ENCODE peak calls at places on chromosomes 7 and 10, in ten cellular contexts. I is A549, A is transverse colon, W is GM12878, P is HepG2, S is upper lobe of left lung, B is stomach, V is ovary, X is sigmoid colon, U is suprapubic skin. M is an unnamed sample.
A peak's percentile ranks its signal among the peaks of the same experiment; 100 is the strongest.

GRCh38 chr10:61188691-61189090 is 244.7 kb upstream of the RHOBTB1 start:
- DNase-seq in I (no peak), A (no peak), W (no peak), P (no peak), S (no peak), B (no peak), V (no peak), X (no peak), U (no peak), M (no peak)

GRCh38 chr7:122532406-122533269 is 166.3 kb downstream of the RNF133 start:
- DNase-seq in I (peak; percentile 23), A (no peak), W (no peak), P (peak; percentile 4), S (no peak), B (no peak), V (no peak), X (no peak), U (no peak), M (no peak)

GRCh38 chr7:30971840-30972563 is 8.2 kb downstream of the GHRHR start:
- DNase-seq in I (no peak), A (no peak), W (no peak), P (no peak), S (no peak), B (no peak), V (no peak), X (no peak), U (no peak), M (no peak)

GRCh38 chr10:66591865-66592264 is 334.0 kb upstream of the LRRTM3 start:
- DNase-seq in I (no peak), A (no peak), W (no peak), P (no peak), S (no peak), B (no peak), V (no peak), X (no peak), U (no peak), M (no peak)

GRCh38 chr10:78342787-78343186 is 309.1 kb downstream of the RPS24 start:
- DNase-seq in I (no peak), A (no peak), W (no peak), P (no peak), S (peak; percentile 18), B (peak; percentile 9), V (no peak), X (peak; percentile 43), U (peak; percentile 29), M (no peak)

GRCh38 chr10:78804356-78805032 is 264.3 kb upstream of the ZMIZ1 start:
- DNase-seq in I (no peak), A (no peak), W (no peak), P (no peak), S (no peak), B (no peak), V (no peak), X (peak; percentile 80), U (no peak), M (no peak)

GRCh38 chr7:6419310-6419773 is 28.4 kb downstream of the DAGLB start:
- DNase-seq in I (no peak), A (no peak), W (no peak), P (no peak), S (no peak), B (no peak), V (no peak), X (no peak), U (no peak), M (no peak)

GRCh38 chr10:87921934-87922688 is 58.7 kb downstream of the PTEN start:
- DNase-seq in I (no peak), A (no peak), W (no peak), P (no peak), S (no peak), B (no peak), V (no peak), X (no peak), U (no peak), M (no peak)

GRCh38 chr7:123621707-123622106 is 20.1 kb downstream of the ASB15 start:
- DNase-seq in I (no peak), A (no peak), W (no peak), P (no peak), S (no peak), B (no peak), V (no peak), X (no peak), U (no peak), M (no peak)

GRCh38 chr7:96136600-96137239 is 185.2 kb downstream of the SLC25A13 start:
- DNase-seq in I (no peak), A (no peak), W (no peak), P (no peak), S (no peak), B (no peak), V (no peak), X (no peak), U (no peak), M (no peak)

GRCh38 chr7:131723926-131724325 is 167.5 kb upstream of the PODXL start:
- DNase-seq in I (peak; percentile 15), A (no peak), W (no peak), P (peak; percentile 4), S (no peak), B (no peak), V (no peak), X (no peak), U (no peak), M (no peak)

GRCh38 chr10:24355289-24355688 is 146.4 kb downstream of the KIAA1217 start:
- DNase-seq in I (no peak), A (no peak), W (no peak), P (no peak), S (no peak), B (no peak), V (no peak), X (no peak), U (no peak), M (no peak)

DNA sequence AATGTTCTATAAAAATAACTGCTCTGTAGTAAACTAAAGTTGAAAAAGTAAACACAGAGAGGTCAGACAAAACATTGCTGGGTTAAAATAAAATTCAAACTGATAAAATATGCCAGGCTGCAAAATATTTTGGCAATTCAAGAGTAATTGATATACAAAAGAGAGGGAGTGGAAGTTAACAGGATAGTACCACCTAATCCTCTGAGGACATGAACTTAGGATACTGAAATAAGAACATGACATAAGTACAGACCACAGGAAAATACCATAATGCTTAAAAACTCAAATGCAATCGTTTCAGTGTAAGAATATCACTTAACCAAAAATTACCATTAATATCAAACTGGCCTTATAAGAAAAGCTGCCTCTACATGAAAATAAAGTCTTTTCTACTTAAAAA is 37.6 kb upstream of the GPR22 start:
- DNase-seq in I (no peak), A (no peak), W (no peak), P (no peak), S (no peak), B (no peak), V (no peak), X (no peak), U (no peak), M (no peak)
- TF ChIP-seq EP300 in I (no peak), A (no peak), W (no peak), P (no peak), S (no peak), B (no peak), V (no peak), X (no peak), U (no peak), M (no peak)

DNA sequence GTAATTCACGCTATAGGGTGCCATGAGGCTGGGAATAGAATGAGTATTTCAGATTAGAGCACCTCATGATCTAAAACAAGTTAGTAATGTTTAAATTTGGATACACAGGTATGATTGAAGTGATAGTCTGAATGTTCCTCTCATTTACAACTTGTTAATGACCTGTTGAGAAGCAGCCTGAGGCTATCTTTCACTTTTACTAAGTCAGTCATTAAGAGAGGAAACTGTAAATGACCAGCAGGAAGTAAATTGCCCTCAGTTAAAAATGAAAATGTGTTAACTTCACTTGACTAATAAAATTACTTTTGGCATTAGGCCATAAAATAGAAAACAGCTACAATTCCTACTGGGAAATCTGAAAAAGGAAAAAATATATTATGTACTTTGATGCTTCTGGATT is 1042.0 kb downstream of the DNAJB9 start:
- DNase-seq in I (no peak), A (no peak), W (no peak), P (no peak), S (no peak), B (no peak), V (no peak), X (no peak), U (no peak), M (no peak)
- TF ChIP-seq POLR2A in I (no peak), A (no peak), W (no peak), P (no peak), S (no peak), B (no peak), V (no peak), X (no peak), U (no peak), M (no peak)

DNA sequence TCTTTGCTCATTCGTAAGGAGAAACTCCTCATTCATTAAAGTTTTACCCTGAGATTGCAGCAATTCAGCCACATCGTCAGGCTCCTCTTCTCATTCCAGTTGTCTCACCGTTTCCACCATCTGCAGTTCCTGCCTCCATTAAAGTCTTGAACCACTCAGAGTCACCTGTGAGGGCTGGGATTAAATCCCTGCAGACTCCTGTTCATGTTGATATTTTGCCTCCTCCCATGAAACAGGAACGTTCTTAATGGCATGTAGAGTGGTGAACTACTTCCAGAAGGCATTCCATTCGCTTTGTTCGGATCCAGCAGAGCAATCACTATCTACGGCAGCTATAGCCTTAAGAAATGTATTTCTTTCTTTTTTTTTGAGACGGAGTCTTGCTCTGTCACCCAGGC is 96.5 kb upstream of the FAM20C start:
- DNase-seq in I (no peak), A (no peak), W (no peak), P (no peak), S (no peak), B (no peak), V (no peak), X (no peak), U (no peak), M (no peak)
- TF ChIP-seq EP300 in I (no peak), A (no peak), W (no peak), P (no peak), S (no peak), B (no peak), V (no peak), X (no peak), U (no peak), M (no peak)

GRCh38 chr7:100801833-100802568 is 25.3 kb downstream of the EPHB4 start:
- DNase-seq in I (peak; percentile 94), A (peak; percentile 80), W (no peak), P (peak; percentile 66), S (peak; percentile 79), B (peak; percentile 75), V (peak; percentile 87), X (peak; percentile 85), U (peak; percentile 76), M (no peak)

GRCh38 chr7:100802951-100803350 is 24.4 kb downstream of the EPHB4 start:
- DNase-seq in I (no peak), A (peak; percentile 44), W (no peak), P (no peak), S (no peak), B (no peak), V (peak; percentile 69), X (no peak), U (no peak), M (no peak)

GRCh38 chr7:100806276-100806675 is 21.0 kb downstream of the EPHB4 start:
- DNase-seq in I (no peak), A (no peak), W (no peak), P (no peak), S (no peak), B (no peak), V (no peak), X (no peak), U (no peak), M (no peak)

GRCh38 chr7:100804681-100805431 is 22.5 kb downstream of the EPHB4 start:
- DNase-seq in I (no peak), A (no peak), W (no peak), P (no peak), S (no peak), B (no peak), V (no peak), X (no peak), U (no peak), M (no peak)

GRCh38 chr7:100803398-100804161 is 23.7 kb downstream of the EPHB4 start:
- DNase-seq in I (peak; percentile 76), A (peak; percentile 82), W (peak; percentile 56), P (peak; percentile 17), S (peak; percentile 84), B (peak; percentile 83), V (peak; percentile 86), X (peak; percentile 92), U (peak; percentile 79), M (peak; percentile 83)
- TF ChIP-seq POLR2A in I (no peak), A (no peak), W (peak; percentile 47), P (no peak), S (no peak), B (no peak), V (no peak), X (no peak), U (no peak), M (no peak)